ENCODE peak calls at places on chromosomes 2 and 18, in nine cellular contexts. C is substantia nigra; D is psoas muscle; F is tibial artery; U is transverse colon; V is spleen; X is ovary; M is A673; E is CD4-positive, alpha-beta T cell. Z is an unnamed sample.

GRCh38 chr2:3462493-3463104 is 56.7 kb downstream of the ADI1 start:
- DNase-seq in E (no peak), M (no peak), V (peak), X (no peak), F (no peak), D (no peak), U (no peak), C (no peak), Z (no peak)

GRCh38 chr2:231425811-231426703 is 30.5 kb downstream of the B3GNT7 start:
- DNase-seq in E (no peak), D (no peak), V (peak), M (no peak), F (no peak), X (no peak), U (no peak), C (no peak), Z (no peak)

GRCh38 chr18:79685971-79686370 is 6.4 kb downstream of the CTDP1 start:
- DNase-seq in M (no peak), F (no peak), C (no peak), V (no peak), X (no peak), E (no peak), D (no peak), U (no peak), Z (no peak)

GRCh38 chr2:170582747-170583463 is 132.2 kb upstream of the SP5 start:
- DNase-seq in F (no peak), X (no peak), D (no peak), M (no peak), C (no peak), U (no peak), V (no peak), E (no peak), Z (no peak)

GRCh38 chr18:77422974-77423373 is 173.3 kb downstream of the GALR1 start:
- DNase-seq in U (no peak), F (no peak), D (no peak), E (no peak), C (no peak), M (no peak), X (no peak), V (no peak), Z (no peak)

GRCh38 chr18:26746284-26747130 is 119.0 kb downstream of the AQP4 start:
- DNase-seq in C (no peak), X (no peak), F (no peak), D (no peak), V (no peak), U (no peak), M (no peak), E (no peak), Z (no peak)

GRCh38 chr2:215485032-215485431 is 49.2 kb upstream of the FN1 start:
- DNase-seq in F (no peak), M (no peak), E (no peak), X (no peak), C (no peak), D (no peak), U (no peak), V (no peak), Z (no peak)

GRCh38 chr18:75624836-75625235 is 197.3 kb upstream of the SMIM21 start:
- DNase-seq in X (no peak), C (no peak), F (no peak), E (no peak), U (no peak), M (no peak), D (no peak), V (no peak), Z (no peak)

GRCh38 chr18:78861706-78862105 is 117.9 kb upstream of the SALL3 start:
- DNase-seq in X (no peak), U (no peak), E (no peak), F (no peak), M (no peak), V (no peak), C (no peak), D (no peak), Z (no peak)

GRCh38 chr2:119116411-119117295 is 41.9 kb downstream of the C1QL2 start:
- DNase-seq in V (no peak), E (no peak), X (no peak), C (no peak), U (no peak), F (no peak), M (no peak), D (no peak), Z (no peak)

GRCh38 chr2:75268112-75268511 is 68.8 kb upstream of the TACR1 start:
- DNase-seq in M (no peak), V (no peak), C (no peak), U (no peak), D (no peak), E (no peak), F (no peak), X (no peak), Z (no peak)

GRCh38 chr18:498901-499300 is 1.6 kb downstream of the COLEC12 start:
- DNase-seq in D (no peak), C (no peak), E (no peak), X (no peak), M (no peak), V (no peak), U (no peak), F (no peak), Z (no peak)

GRCh38 chr2:111632661-111633060 is 251.3 kb downstream of the ANAPC1 start:
- DNase-seq in F (no peak), E (no peak), D (no peak), X (no peak), V (no peak), C (no peak), M (no peak), U (no peak), Z (no peak)
- H3K27ac ChIP-seq in F (no peak), E (no peak), D (no peak), X (no peak), V (peak), C (no peak), M (no peak), U (no peak), Z (no peak)

GRCh38 chr2:113692698-113693428 is 63.6 kb downstream of the SLC35F5 start:
- DNase-seq in V (no peak), U (no peak), D (no peak), E (no peak), M (no peak), C (no peak), X (no peak), F (no peak), Z (no peak)

GRCh38 chr2:113699048-113699447 is 57.4 kb downstream of the SLC35F5 start:
- DNase-seq in C (no peak), E (no peak), V (no peak), F (no peak), U (no peak), X (no peak), M (no peak), D (no peak), Z (no peak)

GRCh38 chr2:113697516-113697915 is 58.9 kb downstream of the SLC35F5 start:
- DNase-seq in D (no peak), C (no peak), F (no peak), U (no peak), M (no peak), V (no peak), E (no peak), X (no peak), Z (no peak)

GRCh38 chr2:113700186-113700841 is 56.1 kb downstream of the SLC35F5 start:
- DNase-seq in U (no peak), M (peak), D (no peak), X (no peak), E (peak), C (no peak), F (no peak), V (peak), Z (no peak)

GRCh38 chr2:113694438-113694837 is 62.0 kb downstream of the SLC35F5 start:
- DNase-seq in X (no peak), C (no peak), E (no peak), D (no peak), U (no peak), V (no peak), F (no peak), M (no peak), Z (peak)
- H3K27ac ChIP-seq in X (no peak), C (no peak), E (no peak), D (no peak), U (no peak), V (no peak), F (no peak), M (no peak), Z (peak)

GRCh38 chr2:33221046-33221784 is 255.2 kb upstream of the RASGRP3 start:
- DNase-seq in M (no peak), U (no peak), E (no peak), D (no peak), F (no peak), C (no peak), V (no peak), X (no peak), Z (no peak)
- H3K27ac ChIP-seq in M (no peak), U (no peak), E (no peak), D (no peak), F (peak), C (no peak), V (peak), X (no peak), Z (no peak)

GRCh38 chr2:130791617-130791939 is 36.2 kb downstream of the AMER3 start:
- DNase-seq in M (no peak), U (no peak), D (no peak), V (peak), E (no peak), X (no peak), C (no peak), F (no peak), Z (peak)
- H3K27ac ChIP-seq in M (no peak), U (no peak), D (no peak), V (no peak), E (no peak), X (no peak), C (no peak), F (no peak), Z (peak)

DNA sequence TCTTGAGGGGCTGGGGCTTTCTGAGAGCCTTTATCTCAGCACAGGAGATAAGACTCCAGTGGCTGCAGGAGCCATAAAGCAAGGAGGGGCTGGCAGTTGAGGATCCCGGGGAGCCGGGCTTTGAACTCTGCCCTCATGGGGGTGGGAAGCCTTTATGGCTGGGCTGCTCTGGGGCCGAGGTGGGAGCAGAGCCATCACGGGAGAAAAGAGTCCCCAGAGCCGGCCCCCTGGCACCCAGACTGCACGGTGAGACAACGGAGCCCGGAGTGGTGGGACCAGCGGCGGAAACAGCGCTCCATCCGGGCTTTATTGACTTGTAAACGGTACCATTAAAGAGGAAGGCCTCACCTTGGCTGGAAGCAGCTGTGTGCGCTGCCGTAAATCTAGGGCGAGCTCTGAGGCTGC is 162.6 kb downstream of the MYCN start:
- DNase-seq in D (no peak), V (no peak), U (peak), X (no peak), C (no peak), M (no peak), F (no peak), E (no peak), Z (no peak)
- H3K27ac ChIP-seq in D (no peak), V (no peak), U (peak), X (no peak), C (no peak), M (no peak), F (no peak), E (no peak), Z (no peak)

GRCh38 chr2:144475044-144475443 is 44.9 kb downstream of the ZEB2 start:
- DNase-seq in U (no peak), F (no peak), E (no peak), M (no peak), D (no peak), C (no peak), X (no peak), V (no peak), Z (no peak)
- H3K27ac ChIP-seq in U (no peak), F (no peak), E (no peak), M (no peak), D (no peak), C (peak), X (no peak), V (peak), Z (no peak)

GRCh38 chr2:176455865-176456291 is 186.6 kb downstream of the MTX2 start:
- DNase-seq in X (peak), V (no peak), D (peak), F (no peak), E (no peak), M (peak), C (no peak), U (peak), Z (no peak)
- H3K27ac ChIP-seq in X (no peak), V (no peak), D (peak), F (no peak), E (no peak), M (no peak), C (no peak), U (peak), Z (no peak)

DNA sequence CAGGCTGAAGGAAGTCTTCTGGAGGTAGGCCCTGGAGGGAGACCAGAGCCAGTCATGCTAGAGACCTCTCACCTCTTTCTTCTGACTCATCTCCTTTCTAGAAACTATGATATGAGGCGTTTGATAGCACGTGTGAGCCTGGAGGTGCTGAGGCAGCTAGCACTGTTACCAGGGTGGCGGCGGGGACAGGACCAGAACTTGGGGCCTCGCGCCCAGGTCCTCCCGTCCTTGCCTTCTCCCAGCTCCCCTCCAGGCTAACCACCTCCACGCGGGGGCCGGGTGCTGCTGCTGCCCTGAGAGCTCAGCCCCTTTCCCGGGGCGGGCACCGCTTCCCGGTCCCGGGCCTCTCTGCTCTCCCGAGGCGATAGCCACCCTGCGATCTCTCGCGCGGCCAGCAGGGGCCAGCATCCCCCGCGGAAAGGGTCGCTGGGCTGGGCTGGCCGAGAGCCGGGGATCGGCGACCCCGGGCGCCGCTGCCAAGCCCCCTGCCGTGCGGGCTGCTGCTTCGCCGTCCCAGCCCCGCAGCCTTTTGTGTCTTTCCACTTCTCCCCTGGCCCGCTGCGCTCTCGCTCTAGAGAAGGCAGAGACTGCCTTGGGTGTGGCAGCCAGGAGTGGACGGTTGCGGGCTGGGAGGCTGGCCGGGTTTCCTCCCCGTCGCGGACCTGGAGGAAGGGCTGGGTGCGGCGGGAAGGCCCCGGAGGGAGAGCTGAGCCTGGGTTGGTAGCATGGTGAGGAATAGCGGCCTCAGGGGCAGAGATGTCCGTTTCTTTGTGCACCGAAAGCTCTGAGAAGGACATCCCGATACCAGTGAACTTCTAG is 49.1 kb downstream of the TMEM17 start:
- DNase-seq in C (peak), E (peak), U (peak), F (peak), X (peak), D (peak), M (peak), V (peak), Z (peak)
- H3K27ac ChIP-seq in C (peak), E (no peak), U (peak), F (peak), X (peak), D (peak), M (no peak), V (peak), Z (peak)

DNA sequence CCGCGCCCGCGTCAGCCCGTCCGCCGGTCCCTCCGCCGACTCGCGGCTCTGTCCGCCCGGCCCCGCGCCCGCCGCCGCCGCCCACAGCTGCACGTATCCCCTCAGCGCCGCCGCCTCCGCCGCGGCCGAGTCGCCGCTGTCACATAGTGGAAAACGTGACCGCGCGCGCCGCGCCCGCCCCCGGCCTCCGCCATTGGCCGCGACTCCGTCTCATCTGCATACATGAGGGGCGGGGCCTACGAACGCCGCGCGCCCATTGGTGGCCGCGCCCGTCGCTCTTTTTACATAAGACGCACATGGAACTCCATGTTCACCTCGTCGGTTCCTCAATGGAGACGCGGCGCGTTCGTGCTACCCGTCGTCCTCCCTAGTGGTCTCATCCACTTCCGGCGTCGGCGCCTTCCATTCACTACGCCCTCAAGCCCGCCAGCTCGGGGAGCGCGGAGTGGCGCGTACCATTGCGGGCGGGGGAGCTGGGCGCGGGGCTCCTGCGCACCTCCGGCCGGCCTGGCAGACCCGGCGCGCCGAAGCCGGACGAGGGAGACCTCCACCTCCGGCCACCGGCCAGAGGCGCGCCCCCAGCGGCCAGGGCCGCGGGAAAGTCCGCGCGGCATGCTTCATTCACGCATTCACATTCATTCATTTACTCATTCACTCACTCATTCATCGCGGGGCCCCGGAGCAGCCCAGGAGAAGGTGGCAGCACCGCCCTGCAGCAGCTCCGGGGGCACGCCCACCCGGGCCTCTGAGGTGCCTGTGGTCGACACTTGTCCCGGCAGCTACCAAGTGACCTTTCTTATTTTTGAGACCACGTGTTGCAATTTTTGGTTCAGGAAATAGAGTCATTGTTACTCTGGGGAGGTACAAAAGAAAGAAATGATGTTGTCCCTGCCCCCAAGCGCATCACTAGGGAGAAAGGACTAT is 502 bp upstream of the PER2 start:
- DNase-seq in C (peak), D (peak), U (peak), X (peak), V (peak), M (peak), F (peak), E (peak), Z (peak)
- H3K27ac ChIP-seq in C (peak), D (peak), U (peak), X (peak), V (peak), M (peak), F (peak), E (peak), Z (peak)

Z was measured in thyroid gland.